ENCODE peak calls at places on chromosomes 4 and X, in four cellular contexts. S is mucosa of descending colon, L is PC-3, X is brain microvascular endothelial cell. H is an unnamed sample.

GRCh38 chrX:42023122-42023521 is 99.8 kb upstream of the CASK start:
- DNase-seq in S (no peak), X (no peak), L (no peak), H (no peak)

GRCh38 chr4:168751263-168752225 is 254.7 kb downstream of the PALLD start:
- DNase-seq in X (peak; percentile 66), S (no peak), L (no peak), H (no peak)

GRCh38 chrX:70439016-70439415 is 5.6 kb upstream of the DLG3 start:
- DNase-seq in X (no peak), L (no peak), S (no peak), H (no peak)

GRCh38 chr4:29309050-29309449 is 1411.1 kb upstream of the PCDH7 start:
- DNase-seq in X (peak; percentile 78), L (peak; percentile 90), S (no peak), H (peak; percentile 85)

GRCh38 chr4:56843421-56843899 is 22.0 kb upstream of the SPINK2 start:
- DNase-seq in L (no peak), X (no peak), S (no peak), H (no peak)

GRCh38 chrX:36986231-36986630 is 21.9 kb upstream of the FAM47C start:
- DNase-seq in L (no peak), S (no peak), X (no peak), H (no peak)

GRCh38 chr4:5082381-5082780 is 31.1 kb downstream of the STK32B start:
- DNase-seq in X (peak; percentile 60), S (no peak), L (no peak), H (no peak)

GRCh38 chrX:152072236-152072635 is 66.1 kb downstream of the MAGEA10 start:
- DNase-seq in S (no peak), L (peak; percentile 51), X (peak; percentile 72), H (peak; percentile 27)

GRCh38 chrX:12370444-12371089 is 232.3 kb downstream of the FRMPD4 start:
- DNase-seq in L (no peak), X (peak; percentile 25), S (no peak), H (peak; percentile 78)

GRCh38 chrX:99301990-99302389 is 1108.1 kb downstream of the PCDH19 start:
- DNase-seq in L (peak; percentile 18), X (no peak), S (no peak), H (no peak)

GRCh38 chr4:23904639-23905061 is 14.8 kb upstream of the PPARGC1A start:
- DNase-seq in S (no peak), X (no peak), L (no peak), H (no peak)

GRCh38 chrX:110795645-110796510 is at the start of gene CHRDL1:
- DNase-seq in L (no peak), S (peak; percentile 28), X (no peak), H (no peak)

GRCh38 chrX:47351706-47352105 is 18.7 kb upstream of the ZNF157 start:
- DNase-seq in L (peak; percentile 34), X (peak; percentile 24), S (no peak), H (peak; percentile 24)

GRCh38 chr4:18138076-18138665 is 116.6 kb upstream of the LCORL start:
- DNase-seq in X (no peak), L (no peak), S (peak; percentile 49), H (no peak)

DNA sequence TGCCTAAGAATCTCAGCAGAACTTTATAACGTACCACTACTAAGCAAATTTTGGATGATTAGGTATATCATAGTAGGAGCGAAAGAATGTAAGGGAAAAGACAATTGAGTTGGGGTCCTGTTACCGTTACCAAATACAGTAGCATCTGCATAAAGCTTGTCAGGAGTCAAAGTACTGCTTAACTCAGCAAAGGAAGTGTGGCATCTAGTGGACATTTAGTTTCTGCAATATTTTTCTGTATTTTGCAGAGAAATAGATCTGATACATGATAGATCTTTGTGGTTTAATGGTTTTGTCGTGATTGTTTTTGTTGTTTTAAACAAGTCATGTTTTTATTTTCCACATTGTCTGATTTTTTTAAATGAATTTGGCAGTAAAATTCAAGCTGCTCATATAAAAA is 81.0 kb upstream of the SMARCAD1 start:
- DNase-seq in S (no peak), X (no peak), L (peak; percentile 14), H (no peak)
- TF ChIP-seq CTCF in S (no peak), X (peak; percentile 27), L (peak; percentile 46), H (peak; percentile 33)

GRCh38 chr4:145154573-145154972 is 25.8 kb downstream of the OTUD4 start:
- DNase-seq in L (peak; percentile 47), X (peak; percentile 38), S (no peak), H (peak; percentile 30)
- TF ChIP-seq CTCF in L (peak; percentile 75), X (peak; percentile 76), S (no peak), H (peak; percentile 70)

DNA sequence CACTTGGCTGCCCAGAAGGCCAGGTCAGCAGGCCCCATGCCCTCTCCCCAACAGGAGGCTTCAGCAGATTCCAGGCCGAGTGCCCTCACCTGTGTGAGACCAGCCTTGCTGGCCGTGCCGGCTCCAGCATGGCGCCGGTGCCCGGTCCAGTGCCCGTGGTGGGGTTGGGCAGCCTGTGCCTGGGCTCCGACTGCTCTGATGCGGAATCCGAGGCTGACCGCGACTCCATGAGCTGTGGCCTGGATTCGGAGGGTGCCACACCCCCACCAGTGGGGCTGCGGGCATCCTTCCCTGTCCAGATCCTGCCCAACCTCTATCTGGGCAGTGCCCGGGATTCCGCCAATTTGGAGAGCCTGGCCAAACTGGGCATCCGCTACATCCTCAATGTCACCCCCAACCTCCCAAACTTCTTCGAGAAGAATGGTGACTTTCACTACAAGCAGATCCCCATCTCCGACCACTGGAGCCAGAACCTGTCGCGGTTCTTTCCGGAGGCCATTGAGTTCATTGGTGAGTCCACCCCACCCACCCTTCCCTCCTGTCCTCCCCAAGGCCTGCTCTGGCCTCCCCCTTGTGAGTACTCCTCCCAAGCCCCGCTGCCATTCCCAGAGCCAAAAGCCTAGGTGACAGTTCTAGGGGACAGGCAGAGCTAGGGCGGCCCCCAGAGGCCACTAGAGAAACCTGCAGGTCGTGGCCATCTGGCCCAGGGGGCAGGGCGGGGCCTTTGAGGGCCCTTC is 2.3 kb downstream of the DUSP9 start:
- DNase-seq in S (peak; percentile 44), X (no peak), L (peak; percentile 26), H (no peak)
- TF ChIP-seq CTCF in S (peak; percentile 17), X (peak; percentile 37), L (peak; percentile 49), H (peak; percentile 56)

GRCh38 chrX:15382809-15383208 is 1.4 kb downstream of the VEGFD start:
- DNase-seq in L (peak; percentile 2), S (no peak), X (no peak), H (no peak)
- TF ChIP-seq CTCF in L (peak; percentile 53), S (no peak), X (peak; percentile 10), H (peak; percentile 37)

GRCh38 chrX:119783026-119783425 is 8.4 kb downstream of the RPL39 start:
- DNase-seq in X (no peak), L (no peak), S (no peak), H (no peak)

GRCh38 chrX:119784747-119785446 is 6.5 kb downstream of the RPL39 start:
- DNase-seq in X (no peak), L (peak; percentile 34), S (peak; percentile 48), H (peak; percentile 17)
- TF ChIP-seq CTCF in X (peak; percentile 69), L (peak; percentile 63), S (no peak), H (peak; percentile 72)

GRCh38 chrX:100512471-100512870 is 72.3 kb upstream of the TNMD start:
- DNase-seq in S (no peak), L (peak; percentile 40), X (no peak), H (no peak)
- TF ChIP-seq CTCF in S (no peak), L (peak; percentile 55), X (peak; percentile 58), H (peak; percentile 74)

H was measured in HFFc6.